ENCODE peak calls at places on chromosomes 6 and 20, in five cellular contexts. S is sigmoid colon, Q is GM12878, C is GM23338, Y is transverse colon. A is an unnamed sample.
A peak's percentile ranks its signal among the peaks of the same experiment; 100 is the strongest.

GRCh38 chr6:52503344-52503747 is 73.5 kb downstream of the TRAM2 start:
- DNase-seq in S (no peak), Y (no peak), C (peak; percentile 69), Q (no peak), A (no peak)

GRCh38 chr6:128278876-128279275 is 241.5 kb downstream of the PTPRK start:
- DNase-seq in C (no peak), S (no peak), Q (no peak), Y (no peak), A (no peak)

GRCh38 chr6:125198285-125199009 is 44.9 kb downstream of the TPD52L1 start:
- DNase-seq in C (no peak), Y (no peak), S (no peak), Q (no peak), A (no peak)

GRCh38 chr6:45663181-45664180 is 285.7 kb upstream of the SUPT3H start:
- DNase-seq in Q (no peak), C (peak; percentile 80), S (no peak), Y (peak; percentile 21), A (no peak)

GRCh38 chr6:153312633-153313032 is 181.6 kb upstream of the RGS17 start:
- DNase-seq in C (peak; percentile 39), S (no peak), Y (peak; percentile 12), Q (no peak), A (peak; percentile 67)

GRCh38 chr6:100465701-100466409 is 1.1 kb upstream of the SIM1 start:
- DNase-seq in Q (no peak), Y (no peak), S (no peak), C (peak; percentile 25), A (no peak)

GRCh38 chr6:128827675-128828464 is 55.1 kb upstream of the LAMA2 start:
- DNase-seq in Q (no peak), C (no peak), Y (no peak), S (no peak), A (no peak)

GRCh38 chr6:23584134-23584763 is 541.8 kb upstream of the NRSN1 start:
- DNase-seq in C (no peak), S (no peak), Y (peak; percentile 9), Q (no peak), A (no peak)

GRCh38 chr6:20554326-20554725 is 20.1 kb downstream of the CDKAL1 start:
- DNase-seq in C (no peak), S (no peak), Q (no peak), Y (no peak), A (no peak)

GRCh38 chr6:159169193-159169555 is at the start of gene FNDC1:
- DNase-seq in Q (no peak), C (peak; percentile 75), Y (peak; percentile 22), S (no peak), A (no peak)

GRCh38 chr6:159168536-159169192 is 536 bp upstream of the FNDC1 start:
- DNase-seq in Y (peak; percentile 24), Q (no peak), C (peak; percentile 91), S (peak; percentile 85), A (peak; percentile 38)

GRCh38 chr6:159170999-159171712 is 2.0 kb downstream of the FNDC1 start:
- DNase-seq in C (no peak), Y (no peak), Q (no peak), S (no peak), A (no peak)

GRCh38 chr6:159169557-159170332 is 545 bp downstream of the FNDC1 start:
- DNase-seq in Y (no peak), Q (no peak), S (peak; percentile 69), C (peak; percentile 86), A (no peak)

DNA sequence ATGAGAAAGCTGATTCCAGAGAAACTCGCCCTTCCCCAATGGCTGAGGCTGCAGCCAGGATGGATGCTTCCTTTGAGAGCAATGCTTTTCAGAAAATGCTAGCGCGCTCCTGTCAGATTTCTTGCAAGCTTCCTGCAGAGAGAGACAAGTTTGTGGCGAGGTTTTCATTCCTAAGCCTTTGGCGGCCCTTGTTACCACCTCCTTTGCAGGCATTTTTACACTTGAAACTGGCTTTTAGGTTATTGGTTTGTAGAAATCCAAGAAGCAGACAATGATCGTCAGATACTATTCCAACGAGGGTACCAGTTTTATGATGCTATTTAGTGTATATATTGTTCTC is 1.1 kb downstream of the FNDC1 start:
- DNase-seq in Y (no peak), Q (no peak), S (no peak), C (no peak), A (no peak)
- H3K4me3 ChIP-seq in Y (peak overlapping the region; percentile 37), Q (no peak overlapping the region), S (peak overlapping the region; percentile 53), C (peak overlapping the region; percentile 80), A (peak overlapping the region; percentile 43)

DNA sequence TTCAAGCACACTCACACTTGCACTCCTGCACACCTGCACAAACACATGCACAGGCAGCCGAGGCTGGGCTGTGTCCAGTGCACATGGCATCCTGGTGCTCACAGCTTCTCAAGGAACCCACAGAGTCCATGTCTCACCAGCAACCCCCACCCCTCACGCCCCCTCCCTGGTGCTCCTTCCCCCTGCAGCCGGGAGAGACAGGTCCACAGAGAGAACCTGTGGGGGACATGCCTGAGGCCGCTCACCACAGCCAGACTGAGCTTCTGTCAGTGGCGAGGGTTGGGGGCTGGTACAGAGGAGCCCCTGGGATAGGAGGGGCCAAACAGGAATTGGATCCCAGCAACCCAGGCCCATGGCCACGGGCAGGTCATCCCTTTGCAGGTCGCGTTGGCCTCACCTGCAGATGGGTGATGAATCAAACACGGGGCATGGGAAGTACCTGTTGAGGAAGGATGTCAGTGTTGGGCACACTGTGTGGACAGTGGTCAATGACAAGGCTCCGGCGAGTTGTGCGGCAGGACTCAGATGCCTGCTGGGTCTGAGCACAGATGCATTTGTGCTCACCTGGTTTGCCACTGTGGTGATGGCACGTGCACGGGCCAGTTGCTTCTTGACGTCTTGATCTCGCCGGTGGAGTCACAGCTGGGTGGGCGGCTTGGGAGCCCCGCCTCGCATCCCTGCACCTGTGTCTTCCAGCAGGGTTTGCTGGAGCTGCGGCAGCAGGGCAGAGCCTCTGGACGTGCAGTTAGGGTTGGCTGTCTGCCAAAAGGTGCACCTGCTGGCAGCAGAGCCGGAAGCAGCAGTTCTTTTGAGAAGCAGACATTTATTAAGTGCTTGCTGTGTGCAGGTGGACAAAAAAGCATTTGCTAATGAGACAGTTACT is 113.0 kb downstream of the ERMARD start:
- DNase-seq in C (no peak), Q (no peak), S (peak; percentile 54), Y (peak; percentile 51), A (peak; percentile 70)
- TF ChIP-seq POLR2AphosphoS5 in C (no peak), Q (no peak), S (no peak), Y (no peak), A (no peak)

GRCh38 chr6:135990855-135991464 is 139.5 kb downstream of the PDE7B start:
- DNase-seq in C (no peak), Q (no peak), S (no peak), Y (no peak), A (no peak)

GRCh38 chr6:135990437-135990836 is 138.9 kb downstream of the PDE7B start:
- DNase-seq in Y (no peak), Q (no peak), S (no peak), C (no peak), A (no peak)

GRCh38 chr6:135995160-135995898 is 143.8 kb downstream of the PDE7B start:
- DNase-seq in C (no peak), Q (no peak), Y (no peak), S (no peak), A (no peak)

GRCh38 chr6:135993321-135993720 is 141.8 kb downstream of the PDE7B start:
- DNase-seq in C (no peak), Y (no peak), Q (no peak), S (no peak), A (no peak)

GRCh38 chr6:135992739-135993138 is 141.2 kb downstream of the PDE7B start:
- DNase-seq in Q (no peak), Y (no peak), C (no peak), S (no peak), A (no peak)
- H3K4me1 ChIP-seq in Q (no peaks in the 10 kb centered on the region), Y (no peaks in the 10 kb centered on the region), C (no peaks in the 10 kb centered on the region), S (no peaks in the 10 kb centered on the region), A (no peaks in the 10 kb centered on the region)

GRCh38 chr6:104884867-104885517 is 25.3 kb upstream of the HACE1 start:
- DNase-seq in C (peak; percentile 28), Y (no peak), Q (no peak), S (no peak), A (no peak)
- H3K4me3 ChIP-seq in C (no peak overlapping the region), Y (no peak overlapping the region), Q (no peak overlapping the region), S (no peak overlapping the region), A (no peak overlapping the region)

GRCh38 chr6:3251462-3252314 is 7.1 kb upstream of the PSMG4 start:
- DNase-seq in S (peak; percentile 90), C (peak; percentile 92), Q (peak; percentile 30), Y (peak; percentile 90), A (peak; percentile 89)
- TF ChIP-seq POLR2AphosphoS5 in S (no peak), C (no peak), Q (no peak), Y (no peak), A (peak; percentile 83)

GRCh38 chr6:169843991-169844390 is 92.6 kb downstream of the ERMARD start:
- DNase-seq in S (no peak), Y (no peak), Q (no peak), C (no peak), A (peak; percentile 17)
- H3K4me1 ChIP-seq in S (no peaks in the 10 kb centered on the region), Y (no peaks in the 10 kb centered on the region), Q (no peaks in the 10 kb centered on the region), C (no peaks in the 10 kb centered on the region), A (no peaks in the 10 kb centered on the region)

DNA sequence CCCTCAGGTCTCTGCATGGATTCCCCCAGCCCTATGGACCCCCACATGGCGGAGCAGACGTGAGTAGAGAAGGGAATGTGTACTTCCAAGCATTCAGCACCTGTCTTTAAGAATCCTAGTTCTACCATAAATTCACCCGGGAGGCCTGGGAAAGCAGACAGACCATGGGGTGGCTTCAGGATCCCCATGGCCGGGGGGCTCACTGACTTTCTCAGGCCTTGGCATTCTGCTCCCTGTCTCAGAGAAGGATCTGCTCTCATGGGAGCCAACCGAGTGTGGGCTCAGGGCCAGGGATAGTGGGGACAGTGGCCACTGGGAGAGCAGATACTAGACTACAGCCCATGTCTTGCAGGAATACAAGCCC is 2.3 kb downstream of the CDC25B start:
- DNase-seq in Q (no peak), S (no peak), Y (no peak), C (no peak), A (no peak)
- H3K4me3 ChIP-seq in Q (peak overlapping the region; percentile 77), S (no peak overlapping the region), Y (no peak overlapping the region), C (peak overlapping the region; percentile 44), A (peak overlapping the region; percentile 65)

GRCh38 chr20:19691125-19691524 is 66.9 kb upstream of the RIN2 start:
- DNase-seq in Y (no peak), Q (no peak), S (no peak), C (no peak), A (no peak)

GRCh38 chr20:19690462-19690861 is 67.6 kb upstream of the RIN2 start:
- DNase-seq in Q (no peak), C (peak; percentile 18), Y (no peak), S (no peak), A (no peak)

GRCh38 chr20:19693508-19693907 is 64.5 kb upstream of the RIN2 start:
- DNase-seq in Y (no peak), Q (no peak), S (no peak), C (no peak), A (no peak)

GRCh38 chr20:19692100-19692499 is 66.0 kb upstream of the RIN2 start:
- DNase-seq in S (no peak), C (no peak), Q (no peak), Y (no peak), A (no peak)

DNA sequence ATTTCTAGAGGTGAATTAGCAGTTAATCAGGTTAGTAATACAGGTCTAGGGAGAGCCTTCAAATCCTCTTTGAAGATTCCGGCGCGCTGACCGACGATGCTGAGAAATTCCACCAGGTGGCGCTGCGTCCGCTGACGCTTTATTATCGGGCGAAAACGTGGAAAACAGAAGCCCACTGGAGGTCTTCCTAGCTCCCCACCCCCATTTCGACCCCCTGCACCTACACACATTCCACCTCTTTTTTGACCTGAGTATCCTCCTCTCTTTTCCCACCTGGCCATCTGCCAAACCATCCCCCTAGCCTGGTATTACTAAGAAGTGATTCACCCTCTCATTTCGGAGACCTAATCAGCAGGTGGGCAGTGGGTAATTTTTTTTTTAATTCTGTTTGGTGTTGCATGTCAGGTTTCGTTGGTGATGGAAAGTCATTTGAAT is 65.4 kb upstream of the RIN2 start:
- DNase-seq in Q (no peak), C (peak; percentile 77), Y (peak; percentile 63), S (peak; percentile 70), A (peak; percentile 71)
- TF ChIP-seq POLR2AphosphoS5 in Q (no peak), C (no peak), Y (no peak), S (no peak), A (no peak)

GRCh38 chr6:56527934-56528333 is 114.8 kb downstream of the DST start:
- DNase-seq in S (no peak), Y (no peak), Q (no peak), C (no peak), A (no peak)
- H3K4me1 ChIP-seq in S (peaks cover 99% of the 10 kb centered on the region), Y (peaks cover 38% of the 10 kb centered on the region), Q (no peaks in the 10 kb centered on the region), C (peaks cover 37% of the 10 kb centered on the region), A (peaks cover 47% of the 10 kb centered on the region)